ENCODE peak calls at places on chromosomes 11 and 22, in five cellular contexts. G is neural progenitor cell, H is hepatocyte, N is PC-3, J is HCT116. O is an unnamed sample.

GRCh38 chr11:1052133-1053011 is 15.9 kb upstream of the MUC6 start:
- DNase-seq in N (no peak), G (no peak), J (no peak), H (no peak), O (no peak)

GRCh38 chr11:117855452-117855851 is 21.0 kb downstream of the FXYD6 start:
- DNase-seq in H (no peak), G (no peak), N (no peak), J (no peak), O (peak; percentile 37)

GRCh38 chr11:131674051-131674755 is 303.8 kb downstream of the NTM start:
- DNase-seq in H (peak; percentile 92), N (peak; percentile 79), J (peak; percentile 3), G (peak; percentile 71), O (peak; percentile 80)

GRCh38 chr11:120199613-120200012 is 11.2 kb upstream of the OAF start:
- DNase-seq in N (no peak), J (no peak), H (no peak), G (no peak), O (peak; percentile 55)

GRCh38 chr11:61912530-61912898 is 4.9 kb downstream of the RAB3IL1 start:
- DNase-seq in N (no peak), H (no peak), G (no peak), J (no peak), O (no peak)

GRCh38 chr11:22702022-22702421 is 35.6 kb downstream of the GAS2 start:
- DNase-seq in G (no peak), N (no peak), H (no peak), J (no peak), O (no peak)

GRCh38 chr11:34033399-34033798 is 18.1 kb upstream of the CAPRIN1 start:
- DNase-seq in G (no peak), J (no peak), H (no peak), N (no peak), O (no peak)

GRCh38 chr22:49812838-49813237 is 14.8 kb downstream of the BRD1 start:
- DNase-seq in H (no peak), G (no peak), N (no peak), J (no peak), O (no peak)

GRCh38 chr11:74162688-74163467 is 7.9 kb downstream of the C2CD3 start:
- DNase-seq in N (no peak), J (no peak), G (no peak), H (no peak), O (no peak)

GRCh38 chr22:30044369-30044768 is 35.9 kb upstream of the HORMAD2 start:
- DNase-seq in G (no peak), N (peak; percentile 71), J (peak; percentile 37), H (peak; percentile 78), O (no peak)

GRCh38 chr11:103420593-103420992 is 311.4 kb downstream of the DYNC2H1 start:
- DNase-seq in H (no peak), N (no peak), G (no peak), J (no peak), O (no peak)

GRCh38 chr11:88015170-88015569 is 160.1 kb downstream of the RAB38 start:
- DNase-seq in G (no peak), J (no peak), N (peak; percentile 61), H (no peak), O (no peak)

GRCh38 chr22:28015676-28016601 is 96.9 kb upstream of the PITPNB start:
- DNase-seq in H (no peak), N (no peak), J (no peak), G (peak; percentile 57), O (no peak)

GRCh38 chr11:124402326-124402922 is 3.6 kb upstream of the OR8B3 start:
- DNase-seq in G (peak; percentile 62), J (peak; percentile 60), N (peak; percentile 95), H (peak; percentile 91), O (peak; percentile 84)

GRCh38 chr11:6622261-6623171 is 3.3 kb upstream of the TPP1 start:
- DNase-seq in H (no peak), N (no peak), J (no peak), G (no peak), O (no peak)

GRCh38 chr22:30036656-30037055 is 43.6 kb upstream of the HORMAD2 start:
- DNase-seq in G (no peak), H (peak; percentile 43), J (peak; percentile 16), N (peak; percentile 52), O (no peak)

GRCh38 chr22:23305321-23305910 is 125.1 kb downstream of the BCR start:
- DNase-seq in G (no peak), N (peak; percentile 53), J (no peak), H (no peak), O (no peak)

GRCh38 chr11:63834532-63835155 is 4.3 kb upstream of the MARK2 start:
- DNase-seq in G (no peak), N (no peak), H (no peak), J (no peak), O (no peak)

GRCh38 chr11:128294685-128295079 is 292.7 kb downstream of the ETS1 start:
- DNase-seq in G (no peak), J (no peak), N (peak; percentile 45), H (no peak), O (no peak)

GRCh38 chr11:12362857-12363256 is 14.5 kb upstream of the PARVA start:
- DNase-seq in J (no peak), H (no peak), G (no peak), N (no peak), O (no peak)

GRCh38 chr11:2251138-2251537 is 19.2 kb downstream of the ASCL2 start:
- DNase-seq in J (no peak), G (no peak), N (no peak), H (no peak), O (no peak)

GRCh38 chr11:134416726-134417125 is 4.7 kb upstream of the B3GAT1 start:
- DNase-seq in H (no peak), G (no peak), N (no peak), J (no peak), O (no peak)

DNA sequence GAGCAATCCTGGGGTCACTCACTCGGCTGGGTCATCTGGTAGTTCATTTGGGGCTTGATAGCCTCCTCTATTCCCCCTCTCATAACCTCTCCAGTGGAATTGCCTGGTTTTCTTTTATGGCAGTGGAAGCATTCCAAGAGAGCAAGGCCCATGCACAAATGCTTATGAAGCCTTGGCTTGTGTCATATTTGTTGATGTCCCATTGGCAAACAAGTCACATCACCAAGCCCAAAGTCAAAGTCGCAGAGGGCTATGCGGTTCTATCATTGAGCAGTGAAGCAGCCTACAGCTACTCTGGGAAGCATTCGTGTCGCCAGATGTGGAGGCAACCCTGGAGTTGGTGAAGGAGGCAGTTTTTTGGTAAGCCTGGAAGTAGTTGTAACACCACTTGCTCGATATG is 12.3 kb downstream of the KCTD14 start:
- DNase-seq in J (no peak), G (no peak), N (no peak), H (no peak), O (no peak)
- TF ChIP-seq EZH2phosphoT487 in J (no peak), G (no peak), N (no peak), H (no peak), O (no peak)

GRCh38 chr22:35072939-35073338 is 7.0 kb downstream of the ISX start:
- DNase-seq in H (peak; percentile 47), G (no peak), N (peak; percentile 44), J (no peak), O (no peak)
- TF ChIP-seq CTCF in H (no peak), G (no peak), N (no peak), J (no peak), O (no peak)

DNA sequence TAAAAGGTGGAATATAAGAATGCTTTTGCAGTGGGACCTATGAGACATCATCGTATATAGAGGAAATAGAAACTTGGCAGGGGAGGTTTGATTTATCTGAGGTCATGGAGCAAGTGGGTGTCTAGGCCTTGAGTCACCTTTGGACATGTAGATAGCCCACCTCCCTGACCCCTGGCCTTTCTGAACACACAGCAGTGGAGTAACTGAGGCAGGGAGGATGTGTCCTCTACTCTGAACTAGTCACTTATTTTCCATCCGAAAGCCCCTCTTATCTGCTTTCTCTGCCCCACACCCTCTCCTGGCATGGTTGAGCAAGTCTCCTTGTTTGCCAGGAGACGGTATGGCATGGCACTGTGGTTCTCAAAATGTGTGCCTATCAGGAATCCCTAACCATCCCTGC is 7.9 kb downstream of the CD82 start:
- DNase-seq in H (no peak), J (no peak), G (no peak), N (no peak), O (no peak)
- H3K27ac ChIP-seq in H (no peak overlapping the region), J (no peak overlapping the region), G (no peak overlapping the region), N (no peak overlapping the region), O (no peak overlapping the region)

GRCh38 chr11:45899086-45899447 is 8.0 kb downstream of the FREY1 start:
- DNase-seq in N (no peak), J (no peak), H (no peak), G (no peak), O (no peak)

GRCh38 chr11:45896392-45897068 is 10.5 kb downstream of the FREY1 start:
- DNase-seq in J (no peak), N (no peak), G (peak; percentile 84), H (no peak), O (peak; percentile 85)

GRCh38 chr11:45895553-45896259 is 10.3 kb downstream of the MAPK8IP1 start:
- DNase-seq in J (no peak), G (no peak), H (no peak), N (no peak), O (no peak)

GRCh38 chr11:45899448-45900174 is 7.5 kb downstream of the FREY1 start:
- DNase-seq in G (peak; percentile 97), J (no peak), N (peak; percentile 64), H (peak; percentile 93), O (peak; percentile 97)

DNA sequence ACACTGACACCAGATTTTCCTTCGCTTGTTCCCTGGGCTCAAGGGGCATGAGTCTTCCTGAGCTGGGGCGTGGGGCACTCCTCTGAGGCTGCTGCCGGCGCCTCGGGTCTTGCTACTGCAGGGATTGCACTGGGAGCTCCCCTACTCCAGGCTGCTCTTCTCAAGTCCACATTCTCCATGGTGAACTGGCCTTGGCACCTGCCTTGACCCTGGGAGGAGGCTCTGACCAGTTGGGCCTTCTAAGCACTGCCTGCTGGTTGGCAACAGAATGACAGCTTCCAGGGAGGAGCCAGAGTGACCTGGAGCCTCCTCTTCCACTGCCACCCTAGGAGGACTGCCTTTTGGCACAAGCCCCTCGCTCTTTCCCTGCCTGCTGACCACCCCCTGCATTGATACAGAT is 9.5 kb downstream of the FREY1 start:
- DNase-seq in N (no peak), G (no peak), J (no peak), H (no peak), O (no peak)
- TF ChIP-seq EZH2phosphoT487 in N (no peak), G (no peak), J (no peak), H (no peak), O (no peak)

DNA sequence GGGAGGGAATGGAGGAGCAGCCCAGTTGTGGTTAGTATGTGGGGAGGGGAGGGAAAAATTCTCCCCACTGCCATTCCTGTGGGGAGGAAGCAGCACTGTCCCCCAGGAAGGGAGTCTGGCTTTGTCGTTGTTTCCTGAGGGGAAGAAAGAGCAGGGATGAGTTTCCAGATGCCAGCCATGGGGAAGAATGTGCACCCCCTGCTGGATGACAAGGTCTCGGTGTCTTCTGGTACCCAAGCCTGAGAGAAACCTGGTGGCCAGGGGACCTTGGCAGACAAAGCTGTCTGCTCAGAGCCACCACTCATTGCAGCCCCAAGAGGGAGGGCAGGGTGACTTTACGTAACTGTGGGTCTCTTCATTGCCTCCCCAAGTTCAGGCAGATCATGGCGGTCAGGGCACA is 81.3 kb upstream of the CD82 start:
- DNase-seq in N (peak; percentile 12), G (peak; percentile 54), H (peak; percentile 34), J (peak; percentile 8), O (peak; percentile 62)
- TF ChIP-seq CTCF in N (peak; percentile 52), G (peak; percentile 55), H (peak; percentile 37), J (peak; percentile 19), O (peak; percentile 77)

O was measured in GM23338.